ENCODE peak calls at places on chromosomes 16 and 17, in four cellular contexts. Z is H9, L is mesendoderm, S is H1. T is an unnamed sample. For H3K79me1, the result is how much of the 10 kb centered on the place peaks cover.

GRCh38 chr17:40516581-40517285 is 15.3 kb upstream of the TNS4 start:
- DNase-seq in Z (no peak), L (peak), S (no peak), T (no peak)

GRCh38 chr17:61408151-61409041 is 8.8 kb downstream of the TBX2 start:
- DNase-seq in Z (peak), L (no peak), S (peak), T (peak)

GRCh38 chr16:23807028-23807427 is 28.8 kb upstream of the PRKCB start:
- DNase-seq in Z (no peak), L (no peak), S (no peak), T (no peak)

GRCh38 chr16:15949210-15950166 is at the start of gene ABCC1:
- DNase-seq in Z (peak), L (peak), S (peak), T (no peak)

GRCh38 chr17:80716986-80717385 is 172.3 kb downstream of the RPTOR start:
- DNase-seq in Z (no peak), L (no peak), S (no peak), T (peak)

GRCh38 chr17:74922694-74923537 is at the start of gene USH1G:
- DNase-seq in Z (peak), L (no peak), S (peak), T (no peak)

GRCh38 chr17:78557598-78558039 is 19.6 kb downstream of the DNAH17 start:
- DNase-seq in Z (no peak), L (peak), S (no peak), T (peak)

GRCh38 chr16:61946019-61946418 is 90.2 kb downstream of the CDH8 start:
- DNase-seq in Z (no peak), L (peak), S (no peak), T (no peak)

GRCh38 chr16:28258571-28258970 is 33.8 kb upstream of the SBK1 start:
- DNase-seq in Z (no peak), L (no peak), S (no peak), T (peak)

GRCh38 chr17:83183951-83184506 is 104.6 kb downstream of the METRNL start:
- DNase-seq in Z (no peak), L (no peak), S (peak), T (no peak)

GRCh38 chr17:50845260-50846147 is 10.1 kb downstream of the WFIKKN2 start:
- DNase-seq in Z (peak), L (peak), S (no peak), T (peak)

GRCh38 chr17:80529104-80529903 is 15.3 kb upstream of the RPTOR start:
- DNase-seq in Z (no peak), L (no peak), S (no peak), T (no peak)

GRCh38 chr17:73133911-73134649 is 30.7 kb upstream of the SSTR2 start:
- DNase-seq in Z (no peak), L (peak), S (no peak), T (no peak)

GRCh38 chr17:35744830-35745229 is 8.2 kb downstream of the GAS2L2 start:
- DNase-seq in Z (no peak), L (no peak), S (no peak), T (no peak)

GRCh38 chr17:31459716-31460115 is 68.2 kb downstream of the RAB11FIP4 start:
- DNase-seq in Z (no peak), L (no peak), S (no peak), T (no peak)

GRCh38 chr17:74544991-74545441 is 899 bp downstream of the CD300C start:
- DNase-seq in Z (no peak), L (no peak), S (no peak), T (no peak)

GRCh38 chr16:30728904-30729672 is 19.1 kb upstream of the PHKG2 start:
- DNase-seq in Z (no peak), L (no peak), S (no peak), T (no peak)

GRCh38 chr16:87138868-87139267 is 178.3 kb downstream of the C16orf95 start:
- DNase-seq in Z (no peak), L (no peak), S (no peak), T (no peak)

GRCh38 chr17:48551206-48551597 is 6.3 kb upstream of the HOXB2 start:
- DNase-seq in Z (no peak), L (no peak), S (no peak), T (peak)

GRCh38 chr17:49552070-49552751 is 23.5 kb upstream of the NXPH3 start:
- DNase-seq in Z (no peak), L (no peak), S (no peak), T (peak)

GRCh38 chr17:79126139-79126538 is 51.5 kb downstream of the ENGASE start:
- DNase-seq in Z (peak), L (peak), S (peak), T (no peak)

GRCh38 chr16:29877266-29877961 is 14.4 kb upstream of the CDIPT start:
- DNase-seq in Z (peak), L (peak), S (peak), T (peak)

GRCh38 chr17:71304498-71305158 is 816.2 kb upstream of the SOX9 start:
- DNase-seq in Z (peak), L (peak), S (peak), T (no peak)

GRCh38 chr17:72301887-72302286 is 181.1 kb downstream of the SOX9 start:
- DNase-seq in Z (no peak), L (no peak), S (no peak), T (no peak)

GRCh38 chr16:49701867-49702494 is 153.9 kb downstream of the ZNF423 start:
- DNase-seq in Z (peak), L (peak), S (peak), T (no peak)

GRCh38 chr16:49700928-49701685 is 154.8 kb downstream of the ZNF423 start:
- DNase-seq in Z (no peak), L (peak), S (no peak), T (no peak)

GRCh38 chr16:49703494-49703893 is 152.4 kb downstream of the ZNF423 start:
- DNase-seq in Z (no peak), L (no peak), S (no peak), T (no peak)

GRCh38 chr16:49706620-49707355 is 149.1 kb downstream of the ZNF423 start:
- DNase-seq in Z (no peak), L (no peak), S (no peak), T (no peak)

DNA sequence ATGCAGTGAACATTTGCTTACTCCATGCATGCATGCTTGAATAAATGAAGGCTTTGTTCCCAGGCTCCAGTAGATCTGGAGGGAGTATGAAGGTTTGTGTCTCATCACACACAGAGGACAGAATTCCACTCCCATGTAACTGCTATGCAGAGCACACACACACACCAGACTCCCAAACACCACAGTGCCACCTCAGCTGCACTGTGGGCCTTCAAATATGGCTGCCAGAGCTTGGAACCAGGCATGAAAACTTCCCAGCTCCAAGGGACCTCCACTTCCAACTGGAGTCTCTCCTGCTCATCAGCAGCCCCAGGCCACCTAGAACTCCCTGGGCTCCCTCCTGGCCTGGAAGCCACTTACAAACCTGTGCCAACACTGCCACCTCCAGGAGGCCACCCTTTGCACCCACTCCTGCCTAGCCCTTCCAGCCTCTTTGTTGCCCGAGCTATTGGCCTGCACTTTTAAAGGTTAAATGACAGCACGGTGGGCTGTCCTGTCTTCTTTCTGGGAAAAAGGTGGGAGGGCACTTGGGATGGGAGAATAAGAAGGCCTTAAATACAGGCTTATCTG is 151.2 kb downstream of the ZNF423 start:
- DNase-seq in Z (peak), L (peak), S (no peak), T (no peak)
- H3K79me1 ChIP-seq in Z (under half), L (under half), S (under half), T (under half)

DNA sequence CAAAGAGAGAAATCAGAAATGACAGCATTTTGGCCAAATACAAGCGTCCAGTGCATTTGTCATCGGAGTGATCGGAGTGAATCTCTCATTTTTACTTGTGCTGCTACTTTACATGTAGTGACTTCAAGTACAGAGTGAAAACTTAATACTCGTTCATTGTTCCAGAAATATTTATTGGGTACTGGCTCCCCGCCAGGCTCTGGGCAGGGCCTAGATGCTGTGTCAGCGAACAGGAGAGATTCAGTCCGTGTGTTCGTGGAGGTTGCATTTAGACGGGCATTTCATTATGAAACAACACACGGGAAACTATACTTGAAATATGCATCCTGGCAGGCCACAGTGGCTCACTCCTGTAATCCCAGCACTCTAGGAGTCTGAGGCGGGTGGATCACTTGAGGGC is 727.2 kb upstream of the RBFOX1 start:
- DNase-seq in Z (no peak), L (no peak), S (no peak), T (no peak)
- H4K5ac ChIP-seq in Z (no peak), L (no peak), S (no peak), T (no peak)

GRCh38 chr17:17827826-17828621 is 8.8 kb downstream of the SREBF1 start:
- DNase-seq in Z (no peak), L (no peak), S (no peak), T (no peak)

GRCh38 chr17:17826942-17827785 is 9.6 kb downstream of the SREBF1 start:
- DNase-seq in Z (no peak), L (no peak), S (no peak), T (no peak)

GRCh38 chr17:17824119-17824779 is 12.5 kb downstream of the SREBF1 start:
- DNase-seq in Z (no peak), L (peak), S (peak), T (no peak)

GRCh38 chr17:17824780-17825614 is 11.8 kb downstream of the SREBF1 start:
- DNase-seq in Z (peak), L (peak), S (no peak), T (no peak)

GRCh38 chr17:17826340-17826708 is 10.5 kb downstream of the SREBF1 start:
- DNase-seq in Z (no peak), L (no peak), S (no peak), T (no peak)
- H3K79me1 ChIP-seq in Z (under half), L (under half), S (under half), T (half or more)

DNA sequence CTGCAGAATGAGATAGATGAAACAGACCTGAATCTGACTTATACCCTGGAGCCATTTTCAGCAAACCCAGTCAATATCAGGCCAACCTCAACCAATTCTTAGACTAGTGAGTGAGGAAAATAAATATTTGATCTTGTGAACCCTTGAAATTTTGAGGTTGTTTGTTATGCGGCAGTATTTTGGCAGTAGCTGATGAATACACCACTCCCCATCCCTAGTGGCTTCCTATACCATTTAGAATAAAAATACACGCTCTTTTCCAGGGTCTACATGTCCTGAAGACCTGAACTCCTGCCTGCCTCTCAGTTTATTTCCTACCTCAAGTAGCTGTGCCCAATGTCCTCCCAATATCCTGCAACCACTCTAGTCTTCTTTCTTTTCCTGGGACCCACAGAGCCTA is 647.3 kb downstream of the WWOX start:
- DNase-seq in Z (no peak), L (no peak), S (no peak), T (no peak)
- H4K5ac ChIP-seq in Z (no peak), L (no peak), S (no peak), T (no peak)

GRCh38 chr16:90009172-90009899 is 9.9 kb downstream of the DBNDD1 start:
- DNase-seq in Z (no peak), L (no peak), S (no peak), T (no peak)

GRCh38 chr16:90012978-90013745 is 6.1 kb downstream of the DBNDD1 start:
- DNase-seq in Z (no peak), L (no peak), S (no peak), T (no peak)

GRCh38 chr16:90011196-90011819 is 7.9 kb downstream of the DBNDD1 start:
- DNase-seq in Z (no peak), L (no peak), S (no peak), T (no peak)

GRCh38 chr16:90010676-90011075 is 8.6 kb downstream of the DBNDD1 start:
- DNase-seq in Z (no peak), L (no peak), S (no peak), T (no peak)

GRCh38 chr16:90011908-90012501 is 7.3 kb downstream of the DBNDD1 start:
- DNase-seq in Z (no peak), L (no peak), S (no peak), T (no peak)
- H3K79me1 ChIP-seq in Z (under half), L (under half), S (under half), T (under half)

GRCh38 chr16:51938861-51939260 is 608.1 kb downstream of the TOX3 start:
- DNase-seq in Z (no peak), L (no peak), S (no peak), T (no peak)
- H4K5ac ChIP-seq in Z (no peak), L (no peak), S (no peak), T (no peak)

GRCh38 chr16:11890231-11890630 is 25.5 kb downstream of the GSPT1 start:
- DNase-seq in Z (no peak), L (no peak), S (no peak), T (no peak)

GRCh38 chr16:11884035-11884434 is 31.7 kb downstream of the GSPT1 start:
- DNase-seq in Z (no peak), L (no peak), S (no peak), T (no peak)

DNA sequence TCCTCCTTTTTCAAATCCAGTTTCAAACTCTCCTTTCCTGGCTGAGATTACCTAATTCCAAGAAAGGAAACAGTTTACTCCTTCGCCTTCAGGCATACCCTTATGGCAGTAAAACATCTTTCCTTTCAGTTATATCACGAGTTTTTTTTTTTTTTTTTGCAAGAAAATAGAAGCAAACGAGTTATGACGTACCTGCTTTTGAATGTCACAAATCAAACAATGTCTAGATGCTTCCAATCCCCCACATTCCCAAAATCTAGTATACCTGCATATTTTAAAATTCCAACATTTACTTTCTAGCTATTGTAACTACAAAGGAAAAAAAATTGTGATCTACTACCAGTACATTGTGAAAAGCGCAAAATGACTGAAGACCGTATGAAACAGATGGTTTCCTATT is 28.9 kb downstream of the GSPT1 start:
- DNase-seq in Z (no peak), L (no peak), S (no peak), T (no peak)
- H3K79me1 ChIP-seq in Z (under half), L (under half), S (under half), T (under half)

DNA sequence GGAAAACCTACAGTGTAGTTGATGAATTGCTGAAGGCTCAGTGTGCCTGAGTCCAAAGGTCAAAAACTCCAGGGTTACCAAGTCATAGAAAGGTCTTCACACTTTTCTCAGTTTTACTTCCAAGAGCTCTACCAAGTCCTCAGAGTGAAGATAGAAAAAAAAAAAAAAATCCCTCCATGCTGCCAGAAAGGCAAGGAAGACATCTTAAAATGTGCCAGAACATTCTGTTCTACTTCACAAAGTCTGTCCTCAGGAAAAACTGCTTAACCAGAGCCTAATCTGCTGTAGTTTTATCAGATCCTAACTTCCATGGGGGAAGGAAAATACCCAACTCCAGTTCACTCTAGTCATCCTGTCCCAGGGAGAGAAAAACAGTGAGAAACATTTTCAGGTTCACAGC is 175.6 kb upstream of the CDH11 start:
- DNase-seq in Z (no peak), L (no peak), S (no peak), T (no peak)
- H4K5ac ChIP-seq in Z (no peak), L (no peak), S (no peak), T (no peak)

DNA sequence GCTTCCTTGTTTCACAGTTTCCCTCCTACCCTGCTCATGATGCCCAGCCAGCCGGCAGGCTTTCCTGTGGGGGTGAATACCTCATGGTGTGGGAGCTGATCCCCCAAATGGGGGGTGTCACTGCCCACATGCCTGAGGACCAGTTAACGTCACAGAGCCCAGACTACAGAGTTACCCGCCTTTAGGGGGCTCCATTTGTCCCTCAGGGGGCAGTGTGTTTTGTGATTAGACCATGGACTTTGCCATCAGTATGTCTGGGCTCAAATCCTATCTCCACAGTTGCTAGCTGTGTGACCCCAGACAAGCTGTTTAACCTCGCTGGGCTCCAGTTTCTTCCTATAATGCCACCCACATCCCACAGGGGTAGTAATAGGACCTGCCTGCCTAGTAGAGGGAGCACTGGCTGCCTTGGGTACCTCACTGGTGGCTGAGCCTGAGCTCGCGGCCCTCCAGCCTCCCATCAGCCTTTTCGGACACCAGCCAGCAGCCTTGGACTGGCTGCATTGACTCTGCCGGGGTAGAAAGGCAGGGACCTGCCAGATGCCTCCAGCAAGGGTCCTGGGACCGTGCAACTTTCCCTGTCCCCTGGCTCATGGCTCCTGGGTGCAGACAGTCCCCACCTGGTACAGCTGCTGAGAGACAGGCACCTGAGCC is 87.5 kb upstream of the GSE1 start:
- DNase-seq in Z (no peak), L (no peak), S (no peak), T (no peak)
- H3K79me1 ChIP-seq in Z (under half), L (under half), S (under half), T (under half)

GRCh38 chr16:77310877-77311276 is 111.7 kb downstream of the SYCE1L start:
- DNase-seq in Z (no peak), L (no peak), S (no peak), T (no peak)
- H4K5ac ChIP-seq in Z (no peak), L (no peak), S (no peak), T (no peak)